ENCODE peak calls at places on chromosome 9, in six cellular contexts. One of them, this sample, is unnamed.

GRCh38 chr9:85743290-85744128 is 1.8 kb upstream of the AGTPBP1 start:
- DNase-seq in activated naive CD8-positive, alpha-beta T cell treated with anti-CD3 and anti-CD28 coated beads for 36 hours: no peak
- DNase-seq in left kidney: peak; percentile 65
- DNase-seq in mesothelial cell of epicardium: no peak
- DNase-seq in kidney tubule cell: peak; percentile 84
- DNase-seq in fibroblast of villous mesenchyme: peak; percentile 93
- DNase-seq in this sample: peak; percentile 17

GRCh38 chr9:109887079-109887478 is 107.1 kb downstream of the PALM2AKAP2 start:
- DNase-seq in mesothelial cell of epicardium: no peak
- DNase-seq in left kidney: no peak
- DNase-seq in kidney tubule cell: peak; percentile 34
- DNase-seq in activated naive CD8-positive, alpha-beta T cell treated with anti-CD3 and anti-CD28 coated beads for 36 hours: no peak
- DNase-seq in fibroblast of villous mesenchyme: peak; percentile 33
- DNase-seq in this sample: no peak

GRCh38 chr9:2934241-2934650 is 90.4 kb upstream of the PUM3 start:
- DNase-seq in mesothelial cell of epicardium: no peak
- DNase-seq in activated naive CD8-positive, alpha-beta T cell treated with anti-CD3 and anti-CD28 coated beads for 36 hours: no peak
- DNase-seq in fibroblast of villous mesenchyme: no peak
- DNase-seq in kidney tubule cell: no peak
- DNase-seq in left kidney: no peak
- DNase-seq in this sample: no peak

GRCh38 chr9:76585487-76586459 is 126.8 kb downstream of the GCNT1 start:
- DNase-seq in activated naive CD8-positive, alpha-beta T cell treated with anti-CD3 and anti-CD28 coated beads for 36 hours: no peak
- DNase-seq in left kidney: no peak
- DNase-seq in fibroblast of villous mesenchyme: no peak
- DNase-seq in kidney tubule cell: no peak
- DNase-seq in mesothelial cell of epicardium: no peak
- DNase-seq in this sample: no peak

GRCh38 chr9:626591-626990 is 214.9 kb upstream of the DMRT1 start:
- DNase-seq in mesothelial cell of epicardium: no peak
- DNase-seq in kidney tubule cell: no peak
- DNase-seq in fibroblast of villous mesenchyme: peak; percentile 84
- DNase-seq in activated naive CD8-positive, alpha-beta T cell treated with anti-CD3 and anti-CD28 coated beads for 36 hours: no peak
- DNase-seq in left kidney: peak; percentile 41
- DNase-seq in this sample: no peak

GRCh38 chr9:121317737-121318630 is 50.0 kb downstream of the GSN start:
- DNase-seq in activated naive CD8-positive, alpha-beta T cell treated with anti-CD3 and anti-CD28 coated beads for 36 hours: no peak
- DNase-seq in kidney tubule cell: no peak
- DNase-seq in mesothelial cell of epicardium: no peak
- DNase-seq in fibroblast of villous mesenchyme: no peak
- DNase-seq in left kidney: no peak
- DNase-seq in this sample: no peak

GRCh38 chr9:116574027-116574679 is 113.0 kb upstream of the TRIM32 start:
- DNase-seq in fibroblast of villous mesenchyme: peak; percentile 27
- DNase-seq in activated naive CD8-positive, alpha-beta T cell treated with anti-CD3 and anti-CD28 coated beads for 36 hours: no peak
- DNase-seq in mesothelial cell of epicardium: no peak
- DNase-seq in left kidney: peak; percentile 11
- DNase-seq in kidney tubule cell: no peak
- DNase-seq in this sample: no peak

GRCh38 chr9:136138566-136138965 is 19.9 kb upstream of the TMEM250 start:
- DNase-seq in kidney tubule cell: peak; percentile 9
- DNase-seq in left kidney: peak; percentile 76
- DNase-seq in mesothelial cell of epicardium: no peak
- DNase-seq in activated naive CD8-positive, alpha-beta T cell treated with anti-CD3 and anti-CD28 coated beads for 36 hours: peak; percentile 55
- DNase-seq in fibroblast of villous mesenchyme: peak; percentile 26
- DNase-seq in this sample: peak; percentile 83

GRCh38 chr9:107727113-107727780 is 237.7 kb upstream of the KLF4 start:
- DNase-seq in fibroblast of villous mesenchyme: peak; percentile 28
- DNase-seq in kidney tubule cell: peak; percentile 12
- DNase-seq in activated naive CD8-positive, alpha-beta T cell treated with anti-CD3 and anti-CD28 coated beads for 36 hours: no peak
- DNase-seq in left kidney: no peak
- DNase-seq in mesothelial cell of epicardium: no peak
- DNase-seq in this sample: no peak

GRCh38 chr9:133553978-133554713 is 19.6 kb downstream of the ADAMTSL2 start:
- DNase-seq in kidney tubule cell: no peak
- DNase-seq in activated naive CD8-positive, alpha-beta T cell treated with anti-CD3 and anti-CD28 coated beads for 36 hours: no peak
- DNase-seq in fibroblast of villous mesenchyme: no peak
- DNase-seq in mesothelial cell of epicardium: no peak
- DNase-seq in left kidney: no peak
- DNase-seq in this sample: no peak

GRCh38 chr9:69180670-69181069 is 6.6 kb downstream of the TJP2 start:
- DNase-seq in mesothelial cell of epicardium: no peak
- DNase-seq in kidney tubule cell: peak; percentile 97
- DNase-seq in fibroblast of villous mesenchyme: peak; percentile 96
- DNase-seq in activated naive CD8-positive, alpha-beta T cell treated with anti-CD3 and anti-CD28 coated beads for 36 hours: peak; percentile 14
- DNase-seq in left kidney: no peak
- DNase-seq in this sample: peak; percentile 68

GRCh38 chr9:129514891-129515290 is 106.0 kb downstream of the C9orf50 start:
- DNase-seq in activated naive CD8-positive, alpha-beta T cell treated with anti-CD3 and anti-CD28 coated beads for 36 hours: no peak
- DNase-seq in mesothelial cell of epicardium: no peak
- DNase-seq in kidney tubule cell: no peak
- DNase-seq in left kidney: no peak
- DNase-seq in fibroblast of villous mesenchyme: no peak
- DNase-seq in this sample: no peak

GRCh38 chr9:81097167-81097566 is 592.2 kb downstream of the TLE1 start:
- DNase-seq in kidney tubule cell: peak; percentile 44
- DNase-seq in mesothelial cell of epicardium: no peak
- DNase-seq in left kidney: no peak
- DNase-seq in fibroblast of villous mesenchyme: no peak
- DNase-seq in activated naive CD8-positive, alpha-beta T cell treated with anti-CD3 and anti-CD28 coated beads for 36 hours: no peak
- DNase-seq in this sample: no peak

GRCh38 chr9:7209051-7209450 is 451.3 kb downstream of the KDM4C start:
- DNase-seq in mesothelial cell of epicardium: no peak
- DNase-seq in kidney tubule cell: no peak
- DNase-seq in fibroblast of villous mesenchyme: no peak
- DNase-seq in left kidney: no peak
- DNase-seq in activated naive CD8-positive, alpha-beta T cell treated with anti-CD3 and anti-CD28 coated beads for 36 hours: no peak
- DNase-seq in this sample: no peak

GRCh38 chr9:7212101-7212500 is 454.3 kb downstream of the KDM4C start:
- DNase-seq in left kidney: no peak
- DNase-seq in fibroblast of villous mesenchyme: no peak
- DNase-seq in activated naive CD8-positive, alpha-beta T cell treated with anti-CD3 and anti-CD28 coated beads for 36 hours: no peak
- DNase-seq in mesothelial cell of epicardium: no peak
- DNase-seq in kidney tubule cell: peak; percentile 67
- DNase-seq in this sample: no peak

GRCh38 chr9:131310833-131311554 is 21.5 kb downstream of the PLPP7 start:
- DNase-seq in activated naive CD8-positive, alpha-beta T cell treated with anti-CD3 and anti-CD28 coated beads for 36 hours: peak; percentile 69
- DNase-seq in left kidney: no peak
- DNase-seq in fibroblast of villous mesenchyme: no peak
- DNase-seq in mesothelial cell of epicardium: no peak
- DNase-seq in kidney tubule cell: no peak
- DNase-seq in this sample: peak; percentile 88

GRCh38 chr9:95381243-95381642 is 63.7 kb upstream of the FANCC start:
- DNase-seq in left kidney: no peak
- DNase-seq in fibroblast of villous mesenchyme: peak; percentile 44
- DNase-seq in mesothelial cell of epicardium: no peak
- DNase-seq in kidney tubule cell: no peak
- DNase-seq in activated naive CD8-positive, alpha-beta T cell treated with anti-CD3 and anti-CD28 coated beads for 36 hours: no peak
- DNase-seq in this sample: no peak

GRCh38 chr9:100427366-100428263 is 672 bp downstream of the MSANTD3 start:
- DNase-seq in left kidney: peak; percentile 90
- DNase-seq in fibroblast of villous mesenchyme: peak; percentile 73
- DNase-seq in activated naive CD8-positive, alpha-beta T cell treated with anti-CD3 and anti-CD28 coated beads for 36 hours: no peak
- DNase-seq in kidney tubule cell: peak; percentile 79
- DNase-seq in mesothelial cell of epicardium: peak; percentile 40
- DNase-seq in this sample: peak; percentile 41

GRCh38 chr9:129211686-129212085 is 33.6 kb upstream of the IER5L start:
- DNase-seq in mesothelial cell of epicardium: no peak
- DNase-seq in activated naive CD8-positive, alpha-beta T cell treated with anti-CD3 and anti-CD28 coated beads for 36 hours: no peak
- DNase-seq in kidney tubule cell: peak; percentile 11
- DNase-seq in fibroblast of villous mesenchyme: no peak
- DNase-seq in left kidney: peak; percentile 38
- DNase-seq in this sample: no peak

GRCh38 chr9:12693141-12693540 is at the start of gene TYRP1:
- DNase-seq in activated naive CD8-positive, alpha-beta T cell treated with anti-CD3 and anti-CD28 coated beads for 36 hours: no peak
- DNase-seq in mesothelial cell of epicardium: no peak
- DNase-seq in fibroblast of villous mesenchyme: no peak
- DNase-seq in kidney tubule cell: no peak
- DNase-seq in left kidney: no peak
- DNase-seq in this sample: no peak

GRCh38 chr9:123823194-123823947 is 106.6 kb downstream of the DENND1A start:
- DNase-seq in fibroblast of villous mesenchyme: no peak
- DNase-seq in mesothelial cell of epicardium: no peak
- DNase-seq in kidney tubule cell: no peak
- DNase-seq in activated naive CD8-positive, alpha-beta T cell treated with anti-CD3 and anti-CD28 coated beads for 36 hours: no peak
- DNase-seq in left kidney: no peak
- DNase-seq in this sample: no peak

GRCh38 chr9:98084396-98084795 is 27.9 kb downstream of the NANS start:
- DNase-seq in activated naive CD8-positive, alpha-beta T cell treated with anti-CD3 and anti-CD28 coated beads for 36 hours: no peak
- DNase-seq in kidney tubule cell: no peak
- DNase-seq in mesothelial cell of epicardium: no peak
- DNase-seq in fibroblast of villous mesenchyme: no peak
- DNase-seq in left kidney: no peak
- DNase-seq in this sample: no peak

GRCh38 chr9:133347515-133347984 is 381 bp downstream of the MED22 start:
- DNase-seq in kidney tubule cell: peak; percentile 38
- DNase-seq in left kidney: peak; percentile 66
- DNase-seq in fibroblast of villous mesenchyme: no peak
- DNase-seq in activated naive CD8-positive, alpha-beta T cell treated with anti-CD3 and anti-CD28 coated beads for 36 hours: peak; percentile 57
- DNase-seq in mesothelial cell of epicardium: no peak
- DNase-seq in this sample: peak; percentile 52

GRCh38 chr9:134987906-134988700 is 70.4 kb upstream of the FCN1 start:
- DNase-seq in activated naive CD8-positive, alpha-beta T cell treated with anti-CD3 and anti-CD28 coated beads for 36 hours: no peak
- DNase-seq in mesothelial cell of epicardium: no peak
- DNase-seq in left kidney: no peak
- DNase-seq in fibroblast of villous mesenchyme: no peak
- DNase-seq in kidney tubule cell: no peak
- DNase-seq in this sample: no peak

GRCh38 chr9:135550344-135550918 is 4.5 kb downstream of the OBP2A start:
- DNase-seq in activated naive CD8-positive, alpha-beta T cell treated with anti-CD3 and anti-CD28 coated beads for 36 hours: no peak
- DNase-seq in mesothelial cell of epicardium: no peak
- DNase-seq in kidney tubule cell: no peak
- DNase-seq in fibroblast of villous mesenchyme: no peak
- DNase-seq in left kidney: no peak
- DNase-seq in this sample: no peak

GRCh38 chr9:76662476-76663281 is 101.6 kb upstream of the PCA3 start:
- DNase-seq in mesothelial cell of epicardium: no peak
- DNase-seq in fibroblast of villous mesenchyme: no peak
- DNase-seq in kidney tubule cell: peak; percentile 21
- DNase-seq in activated naive CD8-positive, alpha-beta T cell treated with anti-CD3 and anti-CD28 coated beads for 36 hours: no peak
- DNase-seq in left kidney: no peak
- DNase-seq in this sample: no peak

GRCh38 chr9:124652203-124652992 is 118.7 kb downstream of the NR6A1 start:
- DNase-seq in activated naive CD8-positive, alpha-beta T cell treated with anti-CD3 and anti-CD28 coated beads for 36 hours: no peak
- DNase-seq in left kidney: peak; percentile 7
- DNase-seq in mesothelial cell of epicardium: no peak
- DNase-seq in fibroblast of villous mesenchyme: peak; percentile 88
- DNase-seq in kidney tubule cell: peak; percentile 87
- DNase-seq in this sample: no peak

GRCh38 chr9:17134843-17135577 is at the start of gene CNTLN:
- DNase-seq in kidney tubule cell: peak; percentile 89
- DNase-seq in left kidney: peak; percentile 97
- DNase-seq in activated naive CD8-positive, alpha-beta T cell treated with anti-CD3 and anti-CD28 coated beads for 36 hours: peak; percentile 58
- DNase-seq in fibroblast of villous mesenchyme: peak; percentile 88
- DNase-seq in mesothelial cell of epicardium: peak; percentile 87
- DNase-seq in this sample: peak; percentile 37

GRCh38 chr9:76583256-76583655 is 124.3 kb downstream of the GCNT1 start:
- DNase-seq in left kidney: no peak
- DNase-seq in activated naive CD8-positive, alpha-beta T cell treated with anti-CD3 and anti-CD28 coated beads for 36 hours: no peak
- DNase-seq in fibroblast of villous mesenchyme: no peak
- DNase-seq in mesothelial cell of epicardium: no peak
- DNase-seq in kidney tubule cell: no peak
- DNase-seq in this sample: no peak

GRCh38 chr9:112604790-112605189 is 113.1 kb downstream of the INIP start:
- DNase-seq in left kidney: no peak
- DNase-seq in fibroblast of villous mesenchyme: no peak
- DNase-seq in activated naive CD8-positive, alpha-beta T cell treated with anti-CD3 and anti-CD28 coated beads for 36 hours: no peak
- DNase-seq in kidney tubule cell: no peak
- DNase-seq in mesothelial cell of epicardium: no peak
- DNase-seq in this sample: no peak

GRCh38 chr9:109922617-109923260 is 142.7 kb downstream of the PALM2AKAP2 start:
- DNase-seq in activated naive CD8-positive, alpha-beta T cell treated with anti-CD3 and anti-CD28 coated beads for 36 hours: no peak
- DNase-seq in left kidney: no peak
- DNase-seq in kidney tubule cell: peak; percentile 38
- DNase-seq in mesothelial cell of epicardium: no peak
- DNase-seq in fibroblast of villous mesenchyme: no peak
- DNase-seq in this sample: no peak

GRCh38 chr9:135166566-135166965 is 79.1 kb downstream of the OLFM1 start:
- DNase-seq in mesothelial cell of epicardium: no peak
- DNase-seq in left kidney: no peak
- DNase-seq in kidney tubule cell: no peak
- DNase-seq in fibroblast of villous mesenchyme: no peak
- DNase-seq in activated naive CD8-positive, alpha-beta T cell treated with anti-CD3 and anti-CD28 coated beads for 36 hours: no peak
- DNase-seq in this sample: no peak

GRCh38 chr9:132590318-132591182 is 8.1 kb downstream of the BARHL1 start:
- DNase-seq in fibroblast of villous mesenchyme: no peak
- DNase-seq in mesothelial cell of epicardium: no peak
- DNase-seq in kidney tubule cell: no peak
- DNase-seq in left kidney: no peak
- DNase-seq in activated naive CD8-positive, alpha-beta T cell treated with anti-CD3 and anti-CD28 coated beads for 36 hours: no peak
- DNase-seq in this sample: no peak

GRCh38 chr9:72646061-72646460 is 124.7 kb downstream of the TMC1 start:
- DNase-seq in activated naive CD8-positive, alpha-beta T cell treated with anti-CD3 and anti-CD28 coated beads for 36 hours: no peak
- DNase-seq in fibroblast of villous mesenchyme: no peak
- DNase-seq in left kidney: no peak
- DNase-seq in kidney tubule cell: no peak
- DNase-seq in mesothelial cell of epicardium: no peak
- DNase-seq in this sample: no peak

GRCh38 chr9:87497604-87498045 is at the start of gene DAPK1:
- DNase-seq in kidney tubule cell: peak; percentile 89
- DNase-seq in mesothelial cell of epicardium: peak; percentile 56
- DNase-seq in left kidney: peak; percentile 95
- DNase-seq in fibroblast of villous mesenchyme: peak; percentile 48
- DNase-seq in activated naive CD8-positive, alpha-beta T cell treated with anti-CD3 and anti-CD28 coated beads for 36 hours: peak; percentile 27
- DNase-seq in this sample: peak; percentile 16

GRCh38 chr9:100426532-100427365 is at the start of gene MSANTD3:
- DNase-seq in activated naive CD8-positive, alpha-beta T cell treated with anti-CD3 and anti-CD28 coated beads for 36 hours: peak; percentile 66
- DNase-seq in fibroblast of villous mesenchyme: peak; percentile 76
- DNase-seq in mesothelial cell of epicardium: peak; percentile 47
- DNase-seq in left kidney: peak; percentile 88
- DNase-seq in kidney tubule cell: peak; percentile 90
- DNase-seq in this sample: peak; percentile 57

GRCh38 chr9:12604154-12604825 is 88.9 kb upstream of the TYRP1 start:
- DNase-seq in left kidney: no peak
- DNase-seq in kidney tubule cell: peak; percentile 62
- DNase-seq in fibroblast of villous mesenchyme: peak; percentile 8
- DNase-seq in mesothelial cell of epicardium: no peak
- DNase-seq in activated naive CD8-positive, alpha-beta T cell treated with anti-CD3 and anti-CD28 coated beads for 36 hours: no peak
- DNase-seq in this sample: no peak

GRCh38 chr9:131618071-131618479 is 72.8 kb downstream of the PRRT1B start:
- DNase-seq in fibroblast of villous mesenchyme: no peak
- DNase-seq in mesothelial cell of epicardium: no peak
- DNase-seq in activated naive CD8-positive, alpha-beta T cell treated with anti-CD3 and anti-CD28 coated beads for 36 hours: no peak
- DNase-seq in left kidney: peak; percentile 39
- DNase-seq in kidney tubule cell: peak; percentile 29
- DNase-seq in this sample: no peak

GRCh38 chr9:91364005-91364404 is 2.3 kb upstream of the AUH start:
- DNase-seq in kidney tubule cell: no peak
- DNase-seq in left kidney: no peak
- DNase-seq in fibroblast of villous mesenchyme: no peak
- DNase-seq in activated naive CD8-positive, alpha-beta T cell treated with anti-CD3 and anti-CD28 coated beads for 36 hours: no peak
- DNase-seq in mesothelial cell of epicardium: no peak
- DNase-seq in this sample: no peak

GRCh38 chr9:134396825-134397224 is 70.6 kb downstream of the RXRA start:
- DNase-seq in left kidney: no peak
- DNase-seq in activated naive CD8-positive, alpha-beta T cell treated with anti-CD3 and anti-CD28 coated beads for 36 hours: peak; percentile 58
- DNase-seq in mesothelial cell of epicardium: no peak
- DNase-seq in kidney tubule cell: no peak
- DNase-seq in fibroblast of villous mesenchyme: no peak
- DNase-seq in this sample: peak; percentile 79